ENCODE peak calls at places on chromosome 12, in four cellular contexts. M is HCT116, N is HepG2, V is K562. P is an unnamed sample.

GRCh38 chr12:28711411-28711810 is 437.7 kb upstream of the FAR2 start:
- DNase-seq in V (no peak), M (no peak), N (no peak), P (no peak)

GRCh38 chr12:122480753-122481152 is 20.0 kb downstream of the ZCCHC8 start:
- DNase-seq in N (no peak), M (no peak), V (no peak), P (no peak)

GRCh38 chr12:570949-571794 is 92.1 kb downstream of the NINJ2 start:
- DNase-seq in M (peak), V (peak), N (peak), P (peak)

GRCh38 chr12:46456356-46457334 is 84.1 kb upstream of the SLC38A2 start:
- DNase-seq in M (no peak), V (no peak), N (peak), P (no peak)

GRCh38 chr12:122326597-122326996 is 60.3 kb upstream of the VPS33A start:
- DNase-seq in N (no peak), V (no peak), M (no peak), P (no peak)

GRCh38 chr12:53039851-53040250 is 10.0 kb upstream of the TNS2 start:
- DNase-seq in V (no peak), N (no peak), M (no peak), P (no peak)

GRCh38 chr12:27177716-27178115 is 66.4 kb upstream of the STK38L start:
- DNase-seq in N (no peak), M (no peak), V (no peak), P (no peak)

GRCh38 chr12:106645074-106645421 is 62.2 kb downstream of the RFX4 start:
- DNase-seq in N (peak), V (no peak), M (no peak), P (no peak)

GRCh38 chr12:5797661-5798060 is 147.4 kb downstream of the ANO2 start:
- DNase-seq in M (no peak), V (no peak), N (no peak), P (no peak)

DNA sequence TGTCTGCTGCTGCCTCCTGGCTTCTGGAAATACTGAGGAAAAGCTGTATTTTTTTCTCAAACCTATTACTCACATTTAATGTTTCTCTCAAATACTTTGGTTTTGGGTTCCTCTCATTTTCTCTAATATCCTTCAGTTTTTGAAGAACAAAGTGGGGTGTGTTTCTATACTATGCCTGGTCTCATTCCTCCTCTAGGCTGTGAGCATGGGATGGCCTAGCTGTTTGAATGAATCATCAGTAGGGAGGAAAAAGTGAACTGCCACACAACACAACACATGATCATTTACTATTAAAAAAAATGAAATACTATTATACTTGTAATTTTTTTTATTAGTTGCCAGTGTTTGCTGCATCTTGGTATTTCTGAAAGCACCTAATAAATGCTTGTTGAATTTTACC is 11.3 kb upstream of the SMCO3 start:
- DNase-seq in V (no peak), N (no peak), M (no peak), P (no peak)
- TF ChIP-seq TCF7L2 in V (no peak), N (no peak), M (no peak), P (no peak)

GRCh38 chr12:1845010-1845409 is 24.6 kb downstream of the LRTM2 start:
- DNase-seq in V (no peak), N (no peak), M (no peak), P (no peak)

GRCh38 chr12:1843641-1844005 is 23.3 kb downstream of the LRTM2 start:
- DNase-seq in M (no peak), N (no peak), V (no peak), P (no peak)

GRCh38 chr12:1845427-1845826 is 25.1 kb downstream of the LRTM2 start:
- DNase-seq in M (no peak), N (no peak), V (no peak), P (no peak)

GRCh38 chr12:1842905-1843640 is 22.7 kb downstream of the LRTM2 start:
- DNase-seq in N (no peak), M (no peak), V (no peak), P (no peak)

DNA sequence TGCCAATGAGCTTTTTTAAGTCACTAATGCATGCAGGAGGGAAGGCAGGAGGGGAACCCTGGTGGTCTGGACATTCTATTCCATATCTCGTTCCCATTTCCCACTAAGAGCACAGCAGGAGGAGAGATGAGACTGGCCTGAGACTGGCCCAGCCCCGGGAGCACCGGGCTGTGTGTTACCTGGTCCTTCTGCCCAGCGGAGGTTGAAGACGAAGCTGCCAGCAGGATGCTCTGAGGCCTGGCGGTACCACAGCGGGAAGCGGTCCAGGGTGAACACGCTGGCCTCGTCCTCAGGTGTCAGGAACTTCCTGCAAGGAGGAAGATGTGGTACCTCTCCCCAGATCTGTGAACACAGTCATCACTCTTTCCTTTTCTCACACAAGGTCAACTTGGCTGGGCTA is 23.9 kb downstream of the LRTM2 start:
- DNase-seq in M (no peak), V (no peak), N (no peak), P (no peak)
- TF ChIP-seq TCF7L2 in M (no peak), V (no peak), N (no peak), P (no peak)

GRCh38 chr12:132462778-132463177 is 27.2 kb upstream of the FBRSL1 start:
- DNase-seq in M (no peak), V (no peak), N (no peak), P (no peak)

GRCh38 chr12:132469423-132469822 is 20.5 kb upstream of the FBRSL1 start:
- DNase-seq in N (no peak), M (no peak), V (no peak), P (no peak)

GRCh38 chr12:132466241-132467188 is 23.4 kb upstream of the FBRSL1 start:
- DNase-seq in V (no peak), M (no peak), N (no peak), P (no peak)

GRCh38 chr12:132464820-132465219 is 25.1 kb upstream of the FBRSL1 start:
- DNase-seq in N (no peak), M (no peak), V (no peak), P (no peak)

DNA sequence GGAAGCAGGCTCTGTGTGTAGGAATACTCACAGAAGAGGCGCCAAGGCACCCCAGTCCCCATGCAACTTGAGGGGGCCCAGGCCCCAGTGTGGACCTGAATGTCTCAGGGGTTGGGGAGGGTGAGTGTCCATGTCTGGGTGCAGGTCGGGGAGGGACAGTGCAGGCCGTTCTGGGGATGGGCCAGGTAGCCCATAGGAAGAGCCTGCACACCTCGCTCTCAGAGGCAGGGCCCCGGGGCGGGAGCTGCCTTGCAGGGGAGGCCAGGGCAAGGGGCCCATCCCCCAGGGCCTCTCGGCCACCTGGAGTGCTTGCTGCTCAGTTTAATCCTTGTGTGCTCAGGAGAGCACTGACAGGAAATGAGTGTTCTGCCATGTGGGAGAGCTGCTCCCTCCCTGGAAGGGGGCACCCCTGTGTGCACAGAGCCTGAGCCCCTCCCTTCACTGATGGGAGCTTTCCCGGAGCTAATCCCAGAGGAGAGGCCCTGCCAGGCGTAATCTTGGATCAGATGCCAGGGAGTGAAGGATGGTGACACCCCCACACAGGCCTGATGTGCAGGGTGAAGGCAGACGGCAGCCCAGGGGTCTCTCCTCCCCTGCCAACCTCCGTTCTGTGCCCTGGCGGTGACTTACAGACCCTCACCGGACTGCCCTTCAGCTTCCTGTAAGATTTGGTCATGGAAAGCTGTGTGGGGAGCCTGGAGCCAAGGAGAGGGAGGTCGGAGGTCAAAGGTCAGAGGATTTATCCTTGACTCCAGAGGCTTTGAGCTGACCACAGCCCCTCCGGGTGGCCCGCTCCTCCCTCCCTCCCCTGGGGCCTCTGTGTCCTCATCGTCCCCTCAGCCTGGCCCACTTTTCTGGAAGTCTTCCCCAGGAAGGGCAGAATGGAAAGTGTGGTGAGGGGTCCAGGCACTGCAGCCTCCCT is 24.4 kb upstream of the FBRSL1 start:
- DNase-seq in V (no peak), M (no peak), N (no peak), P (no peak)
- TF ChIP-seq TCF7L2 in V (no peak), M (no peak), N (no peak), P (no peak)

GRCh38 chr12:12503384-12504078 is 59.1 kb downstream of the DUSP16 start:
- DNase-seq in V (no peak), M (no peak), N (no peak), P (no peak)
- TF ChIP-seq TCF7L2 in V (no peak), M (no peak), N (no peak), P (no peak)

P was measured in Panc1.